ENCODE peak calls at places on chromosomes 6 and 20, in six cellular contexts. B is renal cortical epithelial cell, U is cerebellar cortex, R is amniotic stem cell, Q is occipital lobe, H is brain microvascular endothelial cell. X is an unnamed sample.

GRCh38 chr20:60057866-60058807 is 99.9 kb downstream of the CDH26 start:
- DNase-seq in B (no peak), U (peak), R (no peak), Q (no peak), H (peak), X (no peak)

GRCh38 chr20:62120990-62121775 is 1.1 kb upstream of the LSM14B start:
- DNase-seq in B (peak), U (no peak), R (no peak), Q (no peak), H (no peak), X (no peak)

GRCh38 chr6:39426057-39426592 is 103.6 kb upstream of the KCNK16 start:
- DNase-seq in B (peak), U (no peak), R (peak), Q (no peak), H (peak), X (peak)

GRCh38 chr20:53023717-53024116 is 51.6 kb downstream of the TSHZ2 start:
- DNase-seq in B (peak), U (no peak), R (no peak), Q (no peak), H (no peak), X (no peak)

GRCh38 chr20:62780204-62780603 is 16.1 kb upstream of the MRGBP start:
- DNase-seq in B (no peak), U (peak), R (no peak), Q (no peak), H (no peak), X (no peak)

GRCh38 chr6:161443868-161444267 is 170.0 kb upstream of the AGPAT4 start:
- DNase-seq in B (peak), U (no peak), R (no peak), Q (no peak), H (no peak), X (peak)

GRCh38 chr20:61869750-61870507 is 195.8 kb downstream of the TAF4 start:
- DNase-seq in B (no peak), U (no peak), R (no peak), Q (no peak), H (no peak), X (no peak)

GRCh38 chr6:23587582-23587981 is 538.4 kb upstream of the NRSN1 start:
- DNase-seq in B (peak), U (no peak), R (no peak), Q (no peak), H (no peak), X (no peak)

GRCh38 chr6:10733863-10734262 is 11.0 kb downstream of the TMEM14C start:
- DNase-seq in B (no peak), U (no peak), R (no peak), Q (no peak), H (no peak), X (no peak)

GRCh38 chr6:157514659-157515496 is 133.9 kb downstream of the ZDHHC14 start:
- DNase-seq in B (peak), U (peak), R (peak), Q (no peak), H (peak), X (peak)

GRCh38 chr6:25233226-25233625 is 45.9 kb upstream of the CARMIL1 start:
- DNase-seq in B (no peak), U (no peak), R (no peak), Q (no peak), H (no peak), X (no peak)

GRCh38 chr20:62892348-62893304 is 31.0 kb upstream of the TCFL5 start:
- DNase-seq in B (no peak), U (no peak), R (no peak), Q (no peak), H (no peak), X (no peak)

GRCh38 chr6:79570802-79571367 is 33.7 kb upstream of the LCA5 start:
- DNase-seq in B (peak), U (peak), R (no peak), Q (no peak), H (no peak), X (no peak)

GRCh38 chr6:37919417-37920157 is 100.1 kb downstream of the ZFAND3 start:
- DNase-seq in B (no peak), U (no peak), R (no peak), Q (no peak), H (peak), X (no peak)

X was measured in kidney tubule cell.